ENCODE peak calls at places on chromosome 15, in eight cellular contexts. S is HCT116, F is HepG2, Y is K562, I is GM23338, M is GM12878, R is SK-N-SH, Q is Panc1. O is an unnamed sample.

GRCh38 chr15:71802770-71803169 is 7.6 kb upstream of the NR2E3 start:
- DNase-seq in S (no peak), F (no peak), Y (peak), I (peak), M (no peak), R (no peak), Q (no peak), O (peak)

GRCh38 chr15:68228971-68229385 is 550 bp downstream of the CLN6 start:
- DNase-seq in S (no peak), F (no peak), Y (no peak), I (peak), M (no peak), R (no peak), Q (no peak), O (no peak)

GRCh38 chr15:66071621-66072295 is 181.8 kb downstream of the MEGF11 start:
- DNase-seq in S (no peak), F (no peak), Y (no peak), I (no peak), M (no peak), R (no peak), Q (no peak), O (no peak)

GRCh38 chr15:54803139-54803808 is 393.5 kb downstream of the RSL24D1 start:
- DNase-seq in S (no peak), F (no peak), Y (no peak), I (no peak), M (peak), R (no peak), Q (peak), O (peak)

GRCh38 chr15:81888748-81889479 is 156.9 kb downstream of the MEX3B start:
- DNase-seq in S (no peak), F (no peak), Y (no peak), I (no peak), M (no peak), R (no peak), Q (no peak), O (no peak)

GRCh38 chr15:51348688-51349087 is 7.2 kb downstream of the GLDN start:
- DNase-seq in S (no peak), F (no peak), Y (no peak), I (no peak), M (peak), R (no peak), Q (no peak), O (no peak)

GRCh38 chr15:67855842-67856241 is 16.0 kb upstream of the RNU6-1 start:
- DNase-seq in S (no peak), F (no peak), Y (no peak), I (no peak), M (peak), R (no peak), Q (no peak), O (no peak)

GRCh38 chr15:67334973-67335372 is 80.4 kb downstream of the IQCH start:
- DNase-seq in S (no peak), F (no peak), Y (no peak), I (no peak), M (no peak), R (no peak), Q (no peak), O (no peak)

GRCh38 chr15:62306851-62307504 is 141.9 kb upstream of the C2CD4B start:
- DNase-seq in S (peak), F (peak), Y (peak), I (peak), M (no peak), R (peak), Q (peak), O (no peak)

GRCh38 chr15:65054333-65055200 is 9.4 kb downstream of the SLC51B start:
- DNase-seq in S (peak), F (peak), Y (peak), I (peak), M (no peak), R (peak), Q (no peak), O (peak)

GRCh38 chr15:100592898-100593297 is 9.1 kb downstream of the LINS1 start:
- DNase-seq in S (no peak), F (no peak), Y (no peak), I (no peak), M (no peak), R (no peak), Q (no peak), O (no peak)

GRCh38 chr15:27608248-27608647 is 490.9 kb downstream of the OCA2 start:
- DNase-seq in S (no peak), F (no peak), Y (no peak), I (peak), M (no peak), R (no peak), Q (no peak), O (no peak)

GRCh38 chr15:85543741-85544155 is 163.3 kb downstream of the AKAP13 start:
- DNase-seq in S (no peak), F (no peak), Y (no peak), I (peak), M (no peak), R (no peak), Q (no peak), O (peak)

GRCh38 chr15:68429691-68430470 is 2.1 kb downstream of the ITGA11 start:
- DNase-seq in S (no peak), F (no peak), Y (no peak), I (no peak), M (no peak), R (no peak), Q (no peak), O (no peak)

GRCh38 chr15:86591994-86592746 is 512.5 kb downstream of the AGBL1 start:
- DNase-seq in S (no peak), F (no peak), Y (no peak), I (no peak), M (no peak), R (no peak), Q (no peak), O (no peak)

GRCh38 chr15:71596672-71597071 is 213.7 kb upstream of the NR2E3 start:
- DNase-seq in S (no peak), F (no peak), Y (no peak), I (peak), M (no peak), R (no peak), Q (no peak), O (no peak)

GRCh38 chr15:60471314-60471713 is 7.6 kb downstream of the ICE2 start:
- DNase-seq in S (no peak), F (no peak), Y (no peak), I (no peak), M (no peak), R (peak), Q (no peak), O (no peak)

GRCh38 chr15:33442449-33442848 is 131.7 kb downstream of the RYR3 start:
- DNase-seq in S (no peak), F (no peak), Y (no peak), I (no peak), M (no peak), R (no peak), Q (no peak), O (no peak)

GRCh38 chr15:26561994-26562730 is 210.7 kb downstream of the GABRB3 start:
- DNase-seq in S (no peak), F (no peak), Y (no peak), I (no peak), M (no peak), R (no peak), Q (no peak), O (no peak)

GRCh38 chr15:78255421-78256043 is 8.8 kb upstream of the DNAJA4 start:
- DNase-seq in S (no peak), F (no peak), Y (no peak), I (no peak), M (no peak), R (no peak), Q (no peak), O (no peak)

GRCh38 chr15:99707481-99708270 is 25.6 kb downstream of the LYSMD4 start:
- DNase-seq in S (no peak), F (no peak), Y (no peak), I (no peak), M (no peak), R (no peak), Q (no peak), O (no peak)

GRCh38 chr15:95645791-95646338 is 684.6 kb upstream of the NR2F2 start:
- DNase-seq in S (no peak), F (no peak), Y (peak), I (no peak), M (no peak), R (no peak), Q (no peak), O (no peak)

GRCh38 chr15:98003976-98004375 is 43.5 kb downstream of the ARRDC4 start:
- DNase-seq in S (no peak), F (no peak), Y (no peak), I (no peak), M (no peak), R (no peak), Q (no peak), O (no peak)

GRCh38 chr15:71634820-71635219 is 175.5 kb upstream of the NR2E3 start:
- DNase-seq in S (no peak), F (no peak), Y (no peak), I (no peak), M (no peak), R (peak), Q (no peak), O (no peak)

GRCh38 chr15:91694131-91694828 is 159.2 kb upstream of the SLCO3A1 start:
- DNase-seq in S (no peak), F (no peak), Y (no peak), I (peak), M (no peak), R (peak), Q (no peak), O (no peak)

GRCh38 chr15:49290204-49290603 is 120.2 kb downstream of the GALK2 start:
- DNase-seq in S (no peak), F (no peak), Y (no peak), I (no peak), M (no peak), R (peak), Q (no peak), O (no peak)

GRCh38 chr15:101175396-101175795 is 76.5 kb downstream of the CHSY1 start:
- DNase-seq in S (no peak), F (no peak), Y (no peak), I (no peak), M (no peak), R (no peak), Q (no peak), O (peak)

GRCh38 chr15:68765602-68766368 is 54.9 kb downstream of the ANP32A start:
- DNase-seq in S (no peak), F (no peak), Y (no peak), I (no peak), M (no peak), R (no peak), Q (no peak), O (no peak)

GRCh38 chr15:52787123-52787503 is 3.0 kb downstream of the ONECUT1 start:
- DNase-seq in S (no peak), F (no peak), Y (no peak), I (peak), M (no peak), R (no peak), Q (no peak), O (no peak)

DNA sequence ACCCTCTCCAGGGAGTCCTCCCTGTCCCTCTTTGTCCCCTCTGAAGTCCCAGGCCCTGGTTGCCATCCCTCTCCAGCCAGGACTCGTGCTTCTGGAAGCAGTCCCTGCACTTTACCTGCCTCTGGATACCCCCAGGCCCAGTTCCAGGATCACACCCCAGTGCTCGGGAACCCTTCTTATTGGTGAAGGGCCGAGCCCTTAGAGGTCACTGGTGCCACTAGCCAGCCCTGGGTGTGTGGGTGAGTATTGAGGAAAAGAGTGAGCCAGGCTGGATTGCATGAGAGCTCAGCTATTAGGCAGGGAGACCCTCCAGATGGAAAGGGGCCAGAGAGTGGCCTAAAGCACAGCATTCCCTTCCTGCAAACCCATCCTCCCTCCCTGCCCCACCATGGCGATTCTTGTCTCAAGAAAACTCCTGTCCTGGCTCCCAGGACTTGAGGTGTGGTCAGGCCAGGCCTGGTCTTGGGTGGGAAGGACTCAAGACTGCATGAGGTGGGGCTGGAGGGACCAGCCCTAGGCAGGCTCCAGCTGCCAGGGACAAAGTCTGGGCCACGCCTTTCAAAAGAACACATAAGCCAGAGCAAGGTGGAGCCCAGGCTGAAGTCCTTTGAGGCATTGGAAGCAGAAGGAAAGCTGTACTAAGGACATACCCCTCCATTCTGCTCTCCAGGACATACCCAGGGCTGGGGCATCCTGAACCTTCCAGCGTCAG is 4.8 kb upstream of the PHGR1 start:
- DNase-seq in S (no peak), F (no peak), Y (no peak), I (no peak), M (no peak), R (no peak), Q (no peak), O (no peak)
- TF ChIP-seq REST in S (no peak), F (no peak), Y (no peak), I (no peak), M (no peak), R (no peak), Q (no peak), O (no peak)

DNA sequence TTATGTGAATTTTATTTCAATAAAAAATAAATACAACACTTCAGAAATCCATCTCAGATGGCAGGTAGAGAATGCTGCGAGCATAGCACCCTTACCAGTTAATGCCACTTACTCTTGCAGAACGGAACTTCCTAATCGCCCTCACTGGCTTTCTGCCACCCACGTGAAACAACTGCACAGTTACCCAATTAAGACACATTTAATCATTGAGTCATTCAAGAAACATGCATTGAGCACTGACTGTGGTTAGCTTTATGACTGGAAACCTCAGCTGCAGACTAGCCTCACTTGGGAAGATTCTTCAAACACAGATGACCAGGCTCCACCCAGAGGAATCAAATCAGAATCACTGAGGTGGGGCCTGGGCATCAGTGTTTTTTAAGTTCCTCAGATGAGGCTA is 5.6 kb upstream of the MFGE8 start:
- DNase-seq in S (peak), F (no peak), Y (no peak), I (no peak), M (peak), R (no peak), Q (peak), O (peak)
- TF ChIP-seq POLR2AphosphoS5 in S (peak), F (no peak), Y (no peak), I (no peak), M (no peak), R (no peak), Q (peak), O (no peak)

GRCh38 chr15:39154776-39155175 is 426.1 kb upstream of the THBS1 start:
- DNase-seq in S (no peak), F (no peak), Y (no peak), I (no peak), M (no peak), R (no peak), Q (no peak), O (no peak)

GRCh38 chr15:39154136-39154770 is 426.6 kb upstream of the THBS1 start:
- DNase-seq in S (no peak), F (peak), Y (no peak), I (peak), M (no peak), R (no peak), Q (no peak), O (no peak)

GRCh38 chr15:39156636-39157255 is 424.1 kb upstream of the THBS1 start:
- DNase-seq in S (no peak), F (no peak), Y (no peak), I (no peak), M (no peak), R (no peak), Q (no peak), O (no peak)

GRCh38 chr15:39157902-39158301 is 423.0 kb upstream of the THBS1 start:
- DNase-seq in S (no peak), F (no peak), Y (peak), I (no peak), M (no peak), R (no peak), Q (no peak), O (no peak)

DNA sequence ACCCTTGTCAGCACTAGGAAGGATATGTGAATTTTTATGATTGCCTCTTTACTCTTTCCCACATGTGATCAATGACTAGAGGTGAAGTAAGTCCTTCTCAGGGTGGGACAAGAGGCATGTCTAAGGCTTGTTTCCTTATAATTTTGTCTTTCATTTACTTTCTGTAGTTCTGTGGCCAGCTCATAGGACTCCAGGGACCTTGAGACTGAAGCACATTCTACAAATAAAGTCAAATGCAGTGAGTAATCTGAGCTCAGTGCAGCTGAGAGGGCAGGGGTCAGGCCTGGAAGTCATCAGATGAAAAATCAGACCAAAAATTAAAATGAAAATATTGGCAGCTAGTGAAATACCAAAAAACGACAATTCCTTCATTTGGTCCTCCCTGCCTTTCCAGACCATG is 424.7 kb upstream of the THBS1 start:
- DNase-seq in S (no peak), F (no peak), Y (no peak), I (no peak), M (no peak), R (no peak), Q (no peak), O (no peak)
- H3K4me3 ChIP-seq in S (no peak), F (no peak), Y (no peak), I (no peak), M (no peak), R (no peak), Q (no peak), O (no peak)

DNA sequence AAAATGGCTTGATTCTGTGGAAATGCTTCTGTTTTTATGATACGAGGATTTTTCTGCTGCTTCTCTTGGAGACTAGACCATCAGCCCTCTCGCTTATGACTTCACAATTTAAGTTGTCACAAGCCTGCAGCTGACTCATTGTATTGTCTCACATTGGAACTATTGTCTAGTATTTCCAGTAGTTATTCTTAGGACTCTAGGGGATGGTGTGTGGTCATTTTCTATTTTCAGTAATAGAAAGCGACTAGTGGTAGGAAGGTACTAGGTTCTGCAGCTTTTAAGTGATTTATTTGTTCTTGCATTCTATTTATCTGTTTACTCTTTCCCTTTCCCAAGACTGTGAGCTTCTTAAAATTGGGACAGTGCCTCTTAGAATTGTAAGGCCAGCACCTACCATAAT is 66.3 kb upstream of the CRTC3 start:
- DNase-seq in S (no peak), F (no peak), Y (no peak), I (no peak), M (no peak), R (no peak), Q (peak), O (no peak)
- TF ChIP-seq REST in S (no peak), F (no peak), Y (no peak), I (no peak), M (no peak), R (no peak), Q (no peak), O (no peak)